ENCODE peak calls at places on chromosomes 13 and 19, in nine cellular contexts. E, H, U, N, Z, J, M, O and X are unnamed samples. For H3K9me3, the result is how much of the 10 kb centered on the place peaks cover.

GRCh38 chr13:28532226-28533048 is 37.5 kb upstream of the FLT1 start:
- DNase-seq in E (no peak), H (no peak), U (peak), N (no peak), Z (peak), J (peak), M (peak), O (no peak), X (no peak)

GRCh38 chr19:13670846-13671245 is 93.5 kb upstream of the MRI1 start:
- DNase-seq in E (no peak), H (no peak), U (no peak), N (no peak), Z (no peak), J (no peak), M (no peak), O (no peak), X (no peak)

GRCh38 chr19:30565680-30566079 is 193.5 kb downstream of the ZNF536 start:
- DNase-seq in E (no peak), H (no peak), U (no peak), N (no peak), Z (no peak), J (no peak), M (no peak), O (no peak), X (peak)

GRCh38 chr13:49220035-49220855 is at the start of gene MLNR:
- DNase-seq in E (no peak), H (no peak), U (peak), N (no peak), Z (peak), J (peak), M (no peak), O (no peak), X (no peak)

GRCh38 chr13:33341861-33342452 is 56.4 kb upstream of the STARD13 start:
- DNase-seq in E (no peak), H (no peak), U (no peak), N (no peak), Z (no peak), J (no peak), M (no peak), O (no peak), X (no peak)

GRCh38 chr19:34082289-34083077 is 89.8 kb upstream of the LSM14A start:
- DNase-seq in E (no peak), H (no peak), U (no peak), N (no peak), Z (no peak), J (no peak), M (no peak), O (peak), X (no peak)

GRCh38 chr13:37748913-37749312 is 120.7 kb downstream of the TRPC4 start:
- DNase-seq in E (no peak), H (no peak), U (no peak), N (no peak), Z (no peak), J (no peak), M (no peak), O (no peak), X (no peak)

GRCh38 chr13:42548731-42549554 is 25.0 kb upstream of the TNFSF11 start:
- DNase-seq in E (no peak), H (no peak), U (no peak), N (no peak), Z (peak), J (peak), M (peak), O (no peak), X (no peak)

GRCh38 chr13:51825681-51826254 is 19.2 kb downstream of the TMEM272 start:
- DNase-seq in E (no peak), H (no peak), U (no peak), N (no peak), Z (no peak), J (no peak), M (no peak), O (no peak), X (no peak)

GRCh38 chr19:23571175-23571574 is 115.8 kb downstream of the ZNF675 start:
- DNase-seq in E (no peak), H (no peak), U (no peak), N (no peak), Z (no peak), J (no peak), M (no peak), O (no peak), X (no peak)

GRCh38 chr13:49258097-49258796 is 10.5 kb downstream of the CDADC1 start:
- DNase-seq in E (no peak), H (no peak), U (no peak), N (no peak), Z (no peak), J (no peak), M (no peak), O (no peak), X (no peak)

GRCh38 chr19:16821081-16821480 is 8.1 kb upstream of the SIN3B start:
- DNase-seq in E (no peak), H (no peak), U (no peak), N (no peak), Z (no peak), J (no peak), M (no peak), O (no peak), X (no peak)

GRCh38 chr19:658916-659839 is 3.8 kb downstream of the RNF126 start:
- DNase-seq in E (no peak), H (no peak), U (peak), N (no peak), Z (no peak), J (peak), M (no peak), O (no peak), X (no peak)

GRCh38 chr13:50905256-50905655 is 4.3 kb upstream of the RNASEH2B start:
- DNase-seq in E (no peak), H (no peak), U (no peak), N (no peak), Z (no peak), J (no peak), M (no peak), O (no peak), X (no peak)

GRCh38 chr19:52155596-52156359 is 15.6 kb downstream of the ZNF836 start:
- DNase-seq in E (no peak), H (no peak), U (no peak), N (no peak), Z (no peak), J (no peak), M (no peak), O (no peak), X (no peak)
- H3K9me3 ChIP-seq in E (half or more), H (under half), U (half or more), N (under half), Z (under half), J (under half), M (under half), O (under half), X (under half)

GRCh38 chr13:47588676-47589075 is 412.4 kb downstream of the SUCLA2 start:
- DNase-seq in E (no peak), H (no peak), U (no peak), N (no peak), Z (no peak), J (no peak), M (no peak), O (no peak), X (no peak)
- TF ChIP-seq POLR2A in E (no peak), H (no peak), U (no peak), N (no peak), Z (no peak), J (no peak), M (no peak), O (no peak), X (no peak)

DNA sequence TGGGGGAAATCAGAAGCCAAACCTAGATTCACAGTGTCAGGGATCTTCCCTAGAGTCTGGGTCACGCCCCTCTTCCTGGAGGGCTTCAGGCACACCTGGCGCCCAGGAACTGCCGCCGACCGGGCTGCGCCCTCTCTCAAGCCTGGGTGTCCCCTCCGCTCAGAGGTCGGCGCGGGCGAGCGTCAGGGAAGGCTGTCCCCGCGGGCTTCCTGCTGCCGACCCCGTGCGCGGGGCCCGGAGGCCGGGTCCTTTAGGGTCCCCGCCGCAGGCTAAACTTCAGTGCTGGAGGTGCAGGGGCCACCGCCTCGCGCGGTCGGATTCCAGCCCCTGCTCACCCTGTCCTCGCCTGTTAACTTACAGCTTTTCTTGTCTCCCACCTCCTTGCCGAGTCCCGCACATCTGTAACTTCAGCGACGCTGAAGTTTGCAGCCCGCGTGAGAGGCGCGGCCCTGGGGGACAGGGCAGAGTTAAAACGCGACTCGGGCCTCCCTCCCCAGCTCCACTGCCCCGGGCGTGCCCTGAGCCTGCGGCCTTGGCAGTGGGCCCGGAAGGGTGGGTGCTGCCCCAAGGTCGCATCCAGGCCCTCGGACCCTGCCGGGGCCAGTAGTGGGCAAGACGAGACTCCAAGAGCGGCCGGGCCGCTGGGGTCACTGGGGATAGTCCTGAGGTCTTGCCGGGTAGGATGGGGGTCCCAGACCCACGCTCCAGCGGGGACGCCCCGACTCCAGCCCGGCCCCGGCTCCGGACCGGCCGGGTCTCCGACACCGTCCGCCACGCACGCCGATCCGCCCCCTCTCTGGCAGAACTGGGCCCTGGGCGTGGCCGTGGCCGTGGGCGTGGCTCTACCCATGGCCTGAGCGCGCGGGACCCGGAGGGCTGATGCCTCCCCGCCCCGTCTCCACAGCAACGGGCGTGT is 95.6 kb upstream of the ZNF98 start:
- DNase-seq in E (no peak), H (no peak), U (peak), N (no peak), Z (no peak), J (no peak), M (no peak), O (no peak), X (no peak)
- H3K9me3 ChIP-seq in E (half or more), H (under half), U (half or more), N (under half), Z (under half), J (under half), M (under half), O (under half), X (under half)

DNA sequence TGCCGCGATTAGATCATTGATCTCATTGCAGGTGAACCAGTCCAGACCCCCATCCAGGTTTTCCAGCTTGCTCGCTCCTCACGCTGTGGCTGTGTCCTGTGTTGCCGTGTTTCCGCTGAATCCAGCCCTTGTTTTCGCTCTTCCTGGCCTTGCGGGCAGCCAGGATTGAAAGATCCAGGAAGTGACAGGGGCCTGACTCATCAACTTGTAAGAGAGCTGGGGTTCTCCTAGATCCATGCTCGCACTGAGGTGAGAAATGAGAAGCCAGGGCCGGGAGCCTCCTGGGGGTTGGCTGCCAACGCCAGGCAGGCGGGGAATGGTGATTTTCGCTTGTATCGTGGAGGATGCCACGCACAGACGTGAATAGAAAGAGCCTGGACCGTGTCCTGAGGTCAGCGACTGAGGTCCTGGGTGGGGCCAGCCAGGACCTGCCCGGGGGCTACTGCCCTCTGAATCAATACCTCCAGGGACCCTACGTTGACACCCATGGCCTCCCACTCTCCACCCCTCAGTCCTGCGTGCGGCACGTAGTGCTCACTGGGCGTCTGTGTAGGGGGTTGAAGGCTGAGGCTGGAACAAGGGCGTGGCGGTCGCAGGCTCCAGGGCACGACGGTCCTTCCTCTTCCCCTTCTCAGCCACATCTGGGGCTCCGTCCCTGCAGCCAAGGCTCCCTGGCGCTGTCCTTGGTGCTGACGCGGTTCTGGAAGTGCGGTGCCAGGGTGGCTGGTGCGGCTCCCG is 7.3 kb upstream of the PTPRH start:
- DNase-seq in E (peak), H (peak), U (peak), N (peak), Z (peak), J (peak), M (no peak), O (peak), X (no peak)
- TF ChIP-seq POLR2A in E (peak), H (no peak), U (no peak), N (peak), Z (no peak), J (no peak), M (peak), O (no peak), X (no peak)